ENCODE peak calls at places on chromosomes 4 and X, in eight cellular contexts. One of them, this sample, is unnamed.

GRCh38 chr4:26074672-26075071 is 160.7 kb downstream of the SMIM20 start:
- DNase-seq in GM23338: peak; percentile 22
- DNase-seq in A549: no peak
- DNase-seq in kidney epithelial cell: no peak
- DNase-seq in thoracic aorta: no peak
- DNase-seq in NB4: peak; percentile 90
- DNase-seq in adrenal gland: no peak
- DNase-seq in HFF-Myc: no peak
- DNase-seq in this sample: peak; percentile 26

GRCh38 chrX:120464409-120464808 is 4.7 kb downstream of the LAMP2 start:
- DNase-seq in NB4: no peak
- DNase-seq in adrenal gland: no peak
- DNase-seq in kidney epithelial cell: no peak
- DNase-seq in HFF-Myc: no peak
- DNase-seq in thoracic aorta: no peak
- DNase-seq in GM23338: no peak
- DNase-seq in A549: no peak
- DNase-seq in this sample: no peak

GRCh38 chr4:74374561-74375327 is 9.8 kb downstream of the EREG start:
- DNase-seq in thoracic aorta: no peak
- DNase-seq in GM23338: no peak
- DNase-seq in adrenal gland: no peak
- DNase-seq in kidney epithelial cell: peak; percentile 65
- DNase-seq in A549: peak; percentile 95
- DNase-seq in HFF-Myc: peak; percentile 56
- DNase-seq in NB4: peak; percentile 85
- DNase-seq in this sample: peak; percentile 69

GRCh38 chrX:135625995-135626394 is 87.4 kb upstream of the CT45A1 start:
- DNase-seq in kidney epithelial cell: no peak
- DNase-seq in A549: peak; percentile 29
- DNase-seq in thoracic aorta: no peak
- DNase-seq in adrenal gland: no peak
- DNase-seq in NB4: peak; percentile 14
- DNase-seq in GM23338: peak; percentile 34
- DNase-seq in HFF-Myc: no peak
- DNase-seq in this sample: no peak

GRCh38 chrX:100512471-100512870 is 72.3 kb upstream of the TNMD start:
- DNase-seq in adrenal gland: no peak
- DNase-seq in GM23338: peak; percentile 32
- DNase-seq in kidney epithelial cell: no peak
- DNase-seq in NB4: peak; percentile 4
- DNase-seq in A549: peak; percentile 1
- DNase-seq in thoracic aorta: no peak
- DNase-seq in HFF-Myc: peak; percentile 1
- DNase-seq in this sample: no peak

GRCh38 chr4:85866508-85866907 is 391.6 kb downstream of the ARHGAP24 start:
- DNase-seq in NB4: no peak
- DNase-seq in adrenal gland: no peak
- DNase-seq in kidney epithelial cell: no peak
- DNase-seq in thoracic aorta: no peak
- DNase-seq in GM23338: no peak
- DNase-seq in A549: no peak
- DNase-seq in HFF-Myc: no peak
- DNase-seq in this sample: no peak

GRCh38 chr4:121784975-121785374 is 16.1 kb upstream of the EXOSC9 start:
- DNase-seq in NB4: no peak
- DNase-seq in adrenal gland: no peak
- DNase-seq in thoracic aorta: no peak
- DNase-seq in kidney epithelial cell: peak; percentile 50
- DNase-seq in GM23338: no peak
- DNase-seq in HFF-Myc: no peak
- DNase-seq in A549: peak; percentile 73
- DNase-seq in this sample: no peak

GRCh38 chr4:7964459-7964858 is 24.8 kb upstream of the AFAP1 start:
- DNase-seq in kidney epithelial cell: no peak
- DNase-seq in adrenal gland: no peak
- DNase-seq in thoracic aorta: no peak
- DNase-seq in HFF-Myc: no peak
- DNase-seq in NB4: no peak
- DNase-seq in GM23338: no peak
- DNase-seq in A549: no peak
- DNase-seq in this sample: no peak

GRCh38 chrX:39936886-39937770 is 160.6 kb downstream of the BCOR start:
- DNase-seq in adrenal gland: no peak
- DNase-seq in kidney epithelial cell: no peak
- DNase-seq in GM23338: no peak
- DNase-seq in NB4: peak; percentile 26
- DNase-seq in thoracic aorta: no peak
- DNase-seq in HFF-Myc: no peak
- DNase-seq in A549: no peak
- DNase-seq in this sample: no peak

GRCh38 chr4:41287005-41287404 is 30.3 kb downstream of the UCHL1 start:
- DNase-seq in kidney epithelial cell: no peak
- DNase-seq in NB4: no peak
- DNase-seq in thoracic aorta: no peak
- DNase-seq in GM23338: no peak
- DNase-seq in adrenal gland: no peak
- DNase-seq in HFF-Myc: peak; percentile 15
- DNase-seq in A549: peak; percentile 35
- DNase-seq in this sample: no peak

GRCh38 chr4:1500231-1500965 is 94.2 kb upstream of the NKX1-1 start:
- DNase-seq in adrenal gland: no peak
- DNase-seq in A549: no peak
- DNase-seq in HFF-Myc: no peak
- DNase-seq in NB4: no peak
- DNase-seq in GM23338: no peak
- DNase-seq in kidney epithelial cell: no peak
- DNase-seq in thoracic aorta: no peak
- DNase-seq in this sample: no peak

GRCh38 chrX:40772290-40772689 is 36.9 kb upstream of the MED14 start:
- DNase-seq in A549: peak; percentile 18
- DNase-seq in kidney epithelial cell: no peak
- DNase-seq in GM23338: no peak
- DNase-seq in thoracic aorta: no peak
- DNase-seq in NB4: peak; percentile 2
- DNase-seq in HFF-Myc: peak; percentile 58
- DNase-seq in adrenal gland: no peak
- DNase-seq in this sample: no peak

GRCh38 chr4:155208258-155209054 is at the start of gene NPY2R:
- DNase-seq in HFF-Myc: no peak
- DNase-seq in thoracic aorta: no peak
- DNase-seq in kidney epithelial cell: no peak
- DNase-seq in adrenal gland: no peak
- DNase-seq in A549: peak; percentile 6
- DNase-seq in GM23338: peak; percentile 67
- DNase-seq in NB4: no peak
- DNase-seq in this sample: peak; percentile 41
- TF ChIP-seq CTCF in HFF-Myc: no peak
- TF ChIP-seq CTCF in thoracic aorta: no peak
- TF ChIP-seq CTCF in kidney epithelial cell: peak; percentile 40
- TF ChIP-seq CTCF in adrenal gland: no peak
- TF ChIP-seq CTCF in A549: peak; percentile 17
- TF ChIP-seq CTCF in GM23338: peak; percentile 54
- TF ChIP-seq CTCF in NB4: no peak
- TF ChIP-seq CTCF in this sample: no peak

GRCh38 chr4:145766273-145766672 is 86.3 kb downstream of the C4orf51 start:
- DNase-seq in HFF-Myc: no peak
- DNase-seq in adrenal gland: no peak
- DNase-seq in NB4: no peak
- DNase-seq in kidney epithelial cell: no peak
- DNase-seq in A549: no peak
- DNase-seq in GM23338: no peak
- DNase-seq in thoracic aorta: no peak
- DNase-seq in this sample: no peak

GRCh38 chr4:145760176-145760575 is 80.2 kb downstream of the C4orf51 start:
- DNase-seq in A549: no peak
- DNase-seq in adrenal gland: no peak
- DNase-seq in GM23338: no peak
- DNase-seq in HFF-Myc: no peak
- DNase-seq in thoracic aorta: no peak
- DNase-seq in kidney epithelial cell: no peak
- DNase-seq in NB4: no peak
- DNase-seq in this sample: no peak

GRCh38 chr4:145763399-145763798 is 83.5 kb downstream of the C4orf51 start:
- DNase-seq in NB4: no peak
- DNase-seq in adrenal gland: no peak
- DNase-seq in thoracic aorta: no peak
- DNase-seq in HFF-Myc: no peak
- DNase-seq in A549: no peak
- DNase-seq in kidney epithelial cell: no peak
- DNase-seq in GM23338: no peak
- DNase-seq in this sample: no peak

GRCh38 chr4:145760961-145761929 is 81.3 kb downstream of the C4orf51 start:
- DNase-seq in kidney epithelial cell: no peak
- DNase-seq in thoracic aorta: no peak
- DNase-seq in GM23338: no peak
- DNase-seq in adrenal gland: no peak
- DNase-seq in HFF-Myc: no peak
- DNase-seq in NB4: no peak
- DNase-seq in A549: no peak
- DNase-seq in this sample: peak; percentile 53

DNA sequence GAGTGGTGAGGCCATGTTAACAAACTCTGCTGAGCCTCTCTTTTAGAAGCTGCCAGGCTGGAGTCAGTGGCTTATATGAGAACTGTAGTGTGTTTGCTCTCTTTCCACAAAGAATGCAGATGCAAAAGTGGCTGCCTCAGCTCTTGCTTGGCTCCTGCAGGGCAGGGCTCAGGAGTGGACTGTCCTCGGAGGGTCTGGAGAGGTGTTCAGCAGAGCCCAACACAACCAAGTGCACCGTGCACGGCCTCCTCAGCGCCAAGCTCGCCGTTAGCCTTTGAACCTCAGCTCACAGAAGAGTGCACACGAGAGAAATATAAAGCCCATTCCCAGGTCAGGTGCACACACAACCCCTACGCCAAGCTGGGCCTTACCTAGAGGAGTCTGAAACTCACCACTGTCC is 82.8 kb downstream of the C4orf51 start:
- DNase-seq in adrenal gland: no peak
- DNase-seq in A549: no peak
- DNase-seq in thoracic aorta: no peak
- DNase-seq in NB4: no peak
- DNase-seq in HFF-Myc: no peak
- DNase-seq in GM23338: no peak
- DNase-seq in kidney epithelial cell: no peak
- DNase-seq in this sample: no peak
- TF ChIP-seq CTCF in adrenal gland: no peak
- TF ChIP-seq CTCF in A549: no peak
- TF ChIP-seq CTCF in thoracic aorta: no peak
- TF ChIP-seq CTCF in NB4: no peak
- TF ChIP-seq CTCF in HFF-Myc: no peak
- TF ChIP-seq CTCF in GM23338: no peak
- TF ChIP-seq CTCF in kidney epithelial cell: no peak
- TF ChIP-seq CTCF in this sample: no peak

DNA sequence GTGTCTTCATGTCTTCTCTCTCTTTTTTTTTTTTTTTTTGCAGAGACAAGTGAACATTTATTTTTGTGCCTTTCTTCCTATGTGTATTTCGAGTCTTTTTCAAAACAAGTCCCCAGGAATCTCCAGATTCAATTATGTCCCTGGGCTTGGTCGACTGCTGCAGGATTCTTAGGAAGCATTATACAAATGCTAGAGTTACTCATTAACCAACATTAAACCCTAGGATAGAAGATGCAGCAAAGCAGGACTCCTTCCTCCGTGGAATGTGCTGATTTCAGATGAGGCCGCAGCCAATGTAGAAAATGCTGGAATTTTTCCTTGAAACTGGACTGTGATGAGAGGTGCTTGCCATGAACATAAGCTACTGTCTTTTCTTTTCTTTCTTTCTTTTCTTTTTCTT is 3.4 kb downstream of the ZNF81 start:
- DNase-seq in A549: no peak
- DNase-seq in NB4: no peak
- DNase-seq in HFF-Myc: no peak
- DNase-seq in adrenal gland: no peak
- DNase-seq in thoracic aorta: no peak
- DNase-seq in kidney epithelial cell: no peak
- DNase-seq in GM23338: no peak
- DNase-seq in this sample: no peak
- TF ChIP-seq CTCF in A549: no peak
- TF ChIP-seq CTCF in NB4: no peak
- TF ChIP-seq CTCF in HFF-Myc: no peak
- TF ChIP-seq CTCF in adrenal gland: no peak
- TF ChIP-seq CTCF in thoracic aorta: no peak
- TF ChIP-seq CTCF in kidney epithelial cell: no peak
- TF ChIP-seq CTCF in GM23338: no peak
- TF ChIP-seq CTCF in this sample: no peak

DNA sequence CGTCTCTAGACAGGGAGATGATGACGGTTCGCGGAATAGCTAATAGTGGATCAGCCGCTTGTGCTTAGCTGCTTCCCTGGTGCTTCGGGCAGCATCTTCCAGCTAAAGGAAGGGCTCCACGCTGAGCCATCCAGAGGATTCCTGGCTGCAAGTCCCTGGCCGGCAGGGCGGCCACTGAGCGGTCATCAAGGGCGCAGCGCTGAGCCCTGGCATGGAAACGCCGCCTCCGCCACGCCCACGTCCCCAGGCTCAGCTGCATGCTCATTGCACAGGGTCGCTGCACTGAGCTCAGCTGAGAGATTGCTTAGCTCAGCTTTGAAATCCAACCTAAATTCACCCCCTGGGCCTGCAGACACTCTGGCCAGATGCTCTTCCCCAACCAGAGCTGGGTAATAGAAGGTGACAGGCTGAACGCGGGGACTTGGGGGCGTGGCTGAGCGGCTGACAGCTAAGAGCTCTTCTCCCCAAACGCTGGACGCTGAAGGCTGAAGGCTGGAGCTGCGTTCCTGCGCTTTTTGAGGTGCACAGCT is 118.2 kb upstream of the KIT start:
- DNase-seq in adrenal gland: peak; percentile 76
- DNase-seq in HFF-Myc: no peak
- DNase-seq in A549: peak; percentile 30
- DNase-seq in NB4: no peak
- DNase-seq in GM23338: peak; percentile 80
- DNase-seq in thoracic aorta: peak; percentile 8
- DNase-seq in kidney epithelial cell: peak; percentile 9
- DNase-seq in this sample: peak; percentile 62
- TF ChIP-seq CTCF in adrenal gland: no peak
- TF ChIP-seq CTCF in HFF-Myc: no peak
- TF ChIP-seq CTCF in A549: no peak
- TF ChIP-seq CTCF in NB4: no peak
- TF ChIP-seq CTCF in GM23338: no peak
- TF ChIP-seq CTCF in thoracic aorta: peak; percentile 21
- TF ChIP-seq CTCF in kidney epithelial cell: no peak
- TF ChIP-seq CTCF in this sample: no peak

GRCh38 chrX:38571058-38571457 is 9.7 kb downstream of the TSPAN7 start:
- DNase-seq in adrenal gland: no peak
- DNase-seq in GM23338: no peak
- DNase-seq in HFF-Myc: no peak
- DNase-seq in A549: no peak
- DNase-seq in kidney epithelial cell: no peak
- DNase-seq in NB4: no peak
- DNase-seq in thoracic aorta: no peak
- DNase-seq in this sample: no peak
- TF ChIP-seq CTCF in adrenal gland: no peak
- TF ChIP-seq CTCF in GM23338: no peak
- TF ChIP-seq CTCF in HFF-Myc: no peak
- TF ChIP-seq CTCF in A549: no peak
- TF ChIP-seq CTCF in kidney epithelial cell: no peak
- TF ChIP-seq CTCF in NB4: no peak
- TF ChIP-seq CTCF in thoracic aorta: no peak
- TF ChIP-seq CTCF in this sample: no peak

GRCh38 chr4:48905363-48906015 is 1.1 kb downstream of the OCIAD2 start:
- DNase-seq in GM23338: peak; percentile 22
- DNase-seq in thoracic aorta: no peak
- DNase-seq in NB4: peak; percentile 8
- DNase-seq in kidney epithelial cell: peak; percentile 41
- DNase-seq in adrenal gland: no peak
- DNase-seq in A549: peak; percentile 56
- DNase-seq in HFF-Myc: no peak
- DNase-seq in this sample: no peak
- TF ChIP-seq CTCF in GM23338: peak; percentile 43
- TF ChIP-seq CTCF in thoracic aorta: no peak
- TF ChIP-seq CTCF in NB4: peak; percentile 16
- TF ChIP-seq CTCF in kidney epithelial cell: peak; percentile 33
- TF ChIP-seq CTCF in adrenal gland: no peak
- TF ChIP-seq CTCF in A549: no peak
- TF ChIP-seq CTCF in HFF-Myc: no peak
- TF ChIP-seq CTCF in this sample: no peak

This sample was measured in mucosa of descending colon.